ENCODE peak calls at places on chromosomes 4 and X, in six cellular contexts. L is mesendoderm; X is uterus; H is hepatocyte; G is CD4-positive, alpha-beta T cell; U is left lung. O is an unnamed sample.

GRCh38 chr4:48017108-48017527 is 546 bp downstream of the NIPAL1 start:
- DNase-seq in L (peak; percentile 54), X (peak; percentile 25), H (peak; percentile 91), G (no peak), U (peak; percentile 83), O (no peak)

GRCh38 chr4:171621646-171622045 is 191.6 kb upstream of the GALNTL6 start:
- DNase-seq in L (peak; percentile 41), X (no peak), H (no peak), G (no peak), U (no peak), O (no peak)

GRCh38 chr4:52824603-52825310 is 37.4 kb upstream of the RASL11B start:
- DNase-seq in L (peak; percentile 60), X (no peak), H (peak; percentile 61), G (no peak), U (no peak), O (no peak)

GRCh38 chrX:789096-789495 is 158.5 kb downstream of the SHOX start:
- DNase-seq in L (no peak), X (no peak), H (no peak), G (no peak), U (no peak), O (no peak)

GRCh38 chr4:141036786-141037185 is 96.5 kb downstream of the RNF150 start:
- DNase-seq in L (no peak), X (no peak), H (no peak), G (no peak), U (no peak), O (no peak)

GRCh38 chr4:68748181-68748981 is 67.4 kb upstream of the UGT2B10 start:
- DNase-seq in L (no peak), X (no peak), H (peak; percentile 13), G (no peak), U (no peak), O (no peak)

GRCh38 chr4:101885574-101885973 is 95.0 kb downstream of the BANK1 start:
- DNase-seq in L (no peak), X (no peak), H (peak; percentile 26), G (no peak), U (no peak), O (no peak)

GRCh38 chr4:1309261-1310010 is 19.7 kb downstream of the MAEA start:
- DNase-seq in L (peak; percentile 99), X (peak; percentile 90), H (peak; percentile 93), G (peak; percentile 43), U (peak; percentile 92), O (peak; percentile 67)

GRCh38 chr4:110510955-110511544 is 35.1 kb downstream of the ENPEP start:
- DNase-seq in L (peak; percentile 63), X (no peak), H (peak; percentile 72), G (no peak), U (no peak), O (no peak)

DNA sequence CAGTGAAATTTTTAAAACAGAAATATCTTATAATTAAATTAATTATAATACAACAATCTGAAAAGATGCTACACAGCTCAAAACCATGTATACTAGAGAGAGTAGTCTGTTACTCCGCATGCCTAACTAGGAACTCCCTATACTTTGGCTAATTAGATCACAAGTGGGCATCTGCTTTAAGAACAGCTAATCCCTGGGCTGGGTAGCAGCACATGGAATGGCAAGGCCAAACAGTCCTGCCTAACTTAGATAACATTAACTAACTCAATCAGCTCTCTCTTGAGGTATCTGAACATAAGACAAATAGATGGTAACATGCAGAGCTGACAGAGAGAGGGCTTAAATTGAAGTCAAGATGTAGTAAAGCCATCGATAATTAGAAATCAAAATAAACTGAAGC is 9.9 kb downstream of the CHIC2 start:
- DNase-seq in L (no peak), X (no peak), H (no peak), G (no peak), U (no peak), O (no peak)
- H3K27ac ChIP-seq in L (no peak overlapping the region), X (no peak overlapping the region), H (no peak overlapping the region), G (no peak overlapping the region), U (no peak overlapping the region), O (no peak overlapping the region)

GRCh38 chr4:75564023-75564422 is 8.2 kb downstream of the ODAPH start:
- DNase-seq in L (no peak), X (no peak), H (no peak), G (no peak), U (no peak), O (no peak)
- H3K27ac ChIP-seq in L (no peak overlapping the region), X (no peak overlapping the region), H (no peak overlapping the region), G (no peak overlapping the region), U (no peak overlapping the region), O (no peak overlapping the region)

GRCh38 chr4:62457356-62457755 is 1257.2 kb downstream of the ADGRL3 start:
- DNase-seq in L (peak; percentile 7), X (no peak), H (no peak), G (no peak), U (no peak), O (no peak)

GRCh38 chr4:62454535-62454934 is 1254.4 kb downstream of the ADGRL3 start:
- DNase-seq in L (no peak), X (no peak), H (no peak), G (no peak), U (no peak), O (no peak)

GRCh38 chr4:62455871-62456270 is 1255.7 kb downstream of the ADGRL3 start:
- DNase-seq in L (peak; percentile 59), X (no peak), H (no peak), G (no peak), U (no peak), O (no peak)

DNA sequence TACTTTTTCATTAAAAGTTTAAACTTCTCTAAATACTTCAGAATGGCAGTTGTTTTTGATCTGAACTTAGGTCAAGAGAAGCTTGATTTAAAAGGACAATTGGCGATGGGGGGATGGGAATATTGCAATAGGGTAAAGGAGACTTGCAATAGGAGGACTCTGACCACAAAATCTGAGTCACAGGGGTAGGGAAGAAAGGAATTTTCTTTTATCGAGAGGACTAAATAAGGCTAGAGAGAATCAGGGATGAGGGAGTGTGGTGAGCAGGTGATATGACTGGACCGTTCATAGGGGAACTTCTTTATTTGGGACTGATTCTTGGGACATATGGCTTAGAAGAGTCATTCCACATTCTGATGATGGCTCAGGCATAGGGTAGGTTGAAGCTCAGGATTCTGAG is 1260.2 kb downstream of the ADGRL3 start:
- DNase-seq in L (no peak), X (no peak), H (no peak), G (no peak), U (no peak), O (no peak)
- H3K27ac ChIP-seq in L (no peak overlapping the region), X (no peak overlapping the region), H (no peak overlapping the region), G (no peak overlapping the region), U (no peak overlapping the region), O (no peak overlapping the region)

DNA sequence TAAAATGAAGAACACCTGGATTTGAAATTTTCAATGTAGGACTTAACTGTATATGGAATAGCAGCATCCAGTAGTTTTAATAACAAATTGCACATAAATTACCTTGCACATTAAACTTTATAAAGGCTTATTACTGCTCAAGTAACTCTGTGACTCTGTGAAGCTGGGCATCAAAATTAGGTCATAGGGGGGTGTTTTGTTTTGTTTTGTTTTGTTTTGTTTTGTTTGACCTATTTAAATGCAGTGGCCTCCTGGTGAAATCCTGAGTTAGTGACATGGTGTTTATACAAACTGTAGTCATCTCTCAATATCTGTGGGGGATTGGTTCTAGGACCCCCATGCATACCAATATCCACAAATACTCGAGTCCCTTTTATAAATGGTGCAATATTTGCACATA is 51.9 kb upstream of the ADAD1 start:
- DNase-seq in L (no peak), X (no peak), H (no peak), G (no peak), U (no peak), O (no peak)
- H3K27ac ChIP-seq in L (no peak overlapping the region), X (no peak overlapping the region), H (no peak overlapping the region), G (no peak overlapping the region), U (no peak overlapping the region), O (no peak overlapping the region)

GRCh38 chr4:89657931-89658700 is 178.8 kb downstream of the SNCA start:
- DNase-seq in L (peak; percentile 49), X (no peak), H (peak; percentile 19), G (no peak), U (no peak), O (no peak)

GRCh38 chr4:89658701-89659024 is 178.3 kb downstream of the SNCA start:
- DNase-seq in L (no peak), X (no peak), H (no peak), G (no peak), U (no peak), O (no peak)

GRCh38 chr4:89653012-89653411 is 183.9 kb downstream of the SNCA start:
- DNase-seq in L (no peak), X (no peak), H (no peak), G (no peak), U (no peak), O (no peak)
- H3K27ac ChIP-seq in L (no peak overlapping the region), X (no peak overlapping the region), H (no peak overlapping the region), G (no peak overlapping the region), U (no peak overlapping the region), O (no peak overlapping the region)

GRCh38 chr4:128635141-128635911 is 174.2 kb upstream of the JADE1 start:
- DNase-seq in L (peak; percentile 82), X (no peak), H (peak; percentile 92), G (no peak), U (peak; percentile 84), O (no peak)

GRCh38 chr4:128633067-128633466 is 176.4 kb upstream of the JADE1 start:
- DNase-seq in L (no peak), X (no peak), H (no peak), G (no peak), U (no peak), O (no peak)

GRCh38 chr4:128635939-128636551 is 173.5 kb upstream of the JADE1 start:
- DNase-seq in L (peak; percentile 77), X (no peak), H (no peak), G (no peak), U (no peak), O (no peak)

GRCh38 chr4:128639586-128640270 is 169.8 kb upstream of the JADE1 start:
- DNase-seq in L (peak; percentile 34), X (no peak), H (no peak), G (no peak), U (no peak), O (no peak)

DNA sequence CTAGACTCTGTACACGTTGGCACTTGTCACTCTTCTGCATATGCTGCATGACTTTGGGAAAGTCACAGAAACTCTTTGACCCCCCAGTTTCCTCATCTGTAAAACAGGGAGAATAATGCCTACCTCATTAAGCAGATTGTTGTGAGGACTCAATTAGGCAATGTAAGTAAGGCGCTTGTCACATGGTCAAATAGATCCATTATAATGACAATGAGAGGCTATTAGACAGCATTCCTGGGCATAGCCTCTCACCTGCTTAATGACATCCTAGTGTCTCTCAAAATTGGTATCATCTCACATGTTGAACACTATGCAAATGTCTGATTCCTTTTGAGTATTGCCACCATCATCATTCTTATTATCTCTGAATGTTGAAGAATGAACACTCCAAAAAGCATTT is 172.6 kb upstream of the JADE1 start:
- DNase-seq in L (no peak), X (no peak), H (no peak), G (no peak), U (no peak), O (no peak)
- H3K27ac ChIP-seq in L (no peak overlapping the region), X (no peak overlapping the region), H (no peak overlapping the region), G (no peak overlapping the region), U (no peak overlapping the region), O (no peak overlapping the region)

GRCh38 chr4:113026556-113026955 is 22.9 kb upstream of the ANK2 start:
- DNase-seq in L (no peak), X (no peak), H (no peak), G (no peak), U (no peak), O (no peak)
- H3K27ac ChIP-seq in L (no peak overlapping the region), X (no peak overlapping the region), H (no peak overlapping the region), G (no peak overlapping the region), U (no peak overlapping the region), O (no peak overlapping the region)

GRCh38 chr4:125388653-125389052 is 73.9 kb downstream of the FAT4 start:
- DNase-seq in L (no peak), X (no peak), H (no peak), G (no peak), U (no peak), O (no peak)
- H3K27ac ChIP-seq in L (no peak overlapping the region), X (peak overlapping the region; percentile 56), H (no peak overlapping the region), G (no peak overlapping the region), U (no peak overlapping the region), O (no peak overlapping the region)

O was measured in CD8-positive, alpha-beta T cell.